ENCODE peak calls at places on chromosomes 5 and 9, in four cellular contexts. C, F, S and M are unnamed samples. For H3K27me3, the result is how much of the 10 kb centered on the place peaks cover.

GRCh38 chr5:176817369-176817841 is 7.0 kb downstream of the UNC5A start:
- DNase-seq in S (no peak), C (no peak), F (no peak), M (no peak)

GRCh38 chr5:141611289-141611688 is 7.5 kb downstream of the DIAPH1 start:
- DNase-seq in F (no peak), S (no peak), C (no peak), M (no peak)

GRCh38 chr9:125700791-125701190 is 6.2 kb downstream of the MAPKAP1 start:
- DNase-seq in S (no peak), C (no peak), F (no peak), M (peak)

GRCh38 chr5:1007221-1007680 is 1.4 kb upstream of the NKD2 start:
- DNase-seq in S (peak), F (no peak), C (no peak), M (no peak)

GRCh38 chr5:96977228-96977627 is 41.3 kb downstream of the LNPEP start:
- DNase-seq in F (no peak), S (no peak), C (no peak), M (no peak)

GRCh38 chr9:38368731-38369130 is 23.8 kb upstream of the ALDH1B1 start:
- DNase-seq in C (no peak), F (no peak), S (no peak), M (no peak)

GRCh38 chr5:171755354-171755821 is 30.2 kb upstream of the SMIM23 start:
- DNase-seq in C (no peak), F (no peak), S (no peak), M (no peak)

GRCh38 chr5:72015103-72015548 is 92.1 kb upstream of the MAP1B start:
- DNase-seq in S (peak), F (no peak), C (peak), M (no peak)

GRCh38 chr9:16921855-16922254 is 51.4 kb upstream of the BNC2 start:
- DNase-seq in S (no peak), F (no peak), C (no peak), M (no peak)

GRCh38 chr5:56282951-56283350 is 49.8 kb upstream of the ANKRD55 start:
- DNase-seq in C (no peak), S (no peak), F (no peak), M (no peak)

GRCh38 chr9:4640027-4640426 is 22.1 kb upstream of the PLPP6 start:
- DNase-seq in S (no peak), F (peak), C (no peak), M (no peak)

GRCh38 chr9:69314547-69314946 is 10.5 kb upstream of the ENTREP1 start:
- DNase-seq in S (no peak), F (no peak), C (no peak), M (no peak)

GRCh38 chr9:9881692-9882091 is 731.1 kb downstream of the PTPRD start:
- DNase-seq in S (no peak), F (no peak), C (no peak), M (no peak)

GRCh38 chr5:150442699-150443080 is 6.8 kb downstream of the RPS14 start:
- DNase-seq in C (no peak), S (no peak), F (no peak), M (no peak)

GRCh38 chr5:167304834-167305469 is 986.5 kb upstream of the WWC1 start:
- DNase-seq in F (no peak), S (no peak), C (no peak), M (no peak)

GRCh38 chr5:163445345-163445744 is 8.0 kb downstream of the CCNG1 start:
- DNase-seq in C (no peak), S (no peak), F (no peak), M (no peak)

GRCh38 chr9:111925784-111926183 is 29.2 kb downstream of the UGCG start:
- DNase-seq in F (no peak), C (no peak), S (no peak), M (no peak)

GRCh38 chr9:115025721-115026120 is 92.2 kb downstream of the TNC start:
- DNase-seq in C (no peak), F (no peak), S (no peak), M (no peak)

GRCh38 chr5:169636477-169637084 is 494 bp upstream of the DOCK2 start:
- DNase-seq in F (no peak), S (no peak), C (no peak), M (no peak)

GRCh38 chr9:131292937-131293336 is 3.4 kb downstream of the PLPP7 start:
- DNase-seq in C (no peak), S (no peak), F (no peak), M (no peak)

GRCh38 chr9:131270171-131271015 is 5.9 kb downstream of the FAM78A start:
- DNase-seq in C (peak), F (no peak), S (no peak), M (peak)

GRCh38 chr5:4480528-4481404 is 659.4 kb upstream of the ADAMTS16 start:
- DNase-seq in F (no peak), S (no peak), C (no peak), M (no peak)

GRCh38 chr5:124734574-124735168 is 11.8 kb downstream of the ZNF608 start:
- DNase-seq in S (no peak), F (no peak), C (no peak), M (no peak)

GRCh38 chr5:26578002-26578401 is 460.4 kb downstream of the CDH9 start:
- DNase-seq in C (no peak), S (no peak), F (no peak), M (no peak)

GRCh38 chr5:76469656-76470290 is 66.7 kb downstream of the IQGAP2 start:
- DNase-seq in C (no peak), F (no peak), S (no peak), M (no peak)

GRCh38 chr5:180593446-180594206 is 2.3 kb upstream of the SCGB3A1 start:
- DNase-seq in F (no peak), S (no peak), C (no peak), M (no peak)

GRCh38 chr9:14780251-14780650 is 57.7 kb upstream of the CER1 start:
- DNase-seq in S (no peak), F (no peak), C (peak), M (no peak)

GRCh38 chr5:4295663-4296339 is 700.2 kb downstream of the IRX1 start:
- DNase-seq in F (no peak), S (no peak), C (no peak), M (no peak)

GRCh38 chr9:125805057-125805456 is 57.9 kb downstream of the PBX3 start:
- DNase-seq in S (no peak), F (no peak), C (no peak), M (no peak)

GRCh38 chr9:72577212-72577753 is 55.9 kb downstream of the TMC1 start:
- DNase-seq in C (no peak), F (no peak), S (no peak), M (no peak)

GRCh38 chr5:76947064-76947463 is 5.8 kb upstream of the CRHBP start:
- DNase-seq in C (no peak), S (no peak), F (no peak), M (no peak)

GRCh38 chr5:40914835-40915234 is 5.5 kb downstream of the C7 start:
- DNase-seq in S (no peak), F (no peak), C (no peak), M (no peak)

GRCh38 chr5:30600892-30601291 is 592.6 kb upstream of the CDH6 start:
- DNase-seq in F (no peak), C (no peak), S (no peak), M (no peak)

GRCh38 chr5:176662371-176663333 is 15.4 kb downstream of the TSPAN17 start:
- DNase-seq in C (no peak), S (no peak), F (no peak), M (no peak)

DNA sequence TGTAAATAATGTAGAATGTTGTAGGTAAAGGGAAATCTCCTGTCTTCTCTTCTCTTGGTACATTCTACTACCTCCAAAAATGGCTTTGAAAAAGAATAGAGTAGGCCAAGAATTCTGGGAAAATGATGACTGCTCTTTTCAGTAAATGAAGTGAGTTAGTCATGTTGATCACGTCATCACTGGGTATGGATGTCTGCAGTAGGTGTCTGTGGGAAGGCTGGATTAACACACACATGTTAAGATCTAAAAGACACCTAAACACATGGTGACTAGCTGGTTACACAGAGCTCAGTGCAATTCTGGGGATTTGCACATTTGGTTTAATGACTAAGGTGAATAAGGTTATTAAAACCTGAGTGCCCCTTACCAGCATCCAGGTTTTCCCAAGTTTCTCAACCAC is 161.5 kb downstream of the CEP120 start:
- DNase-seq in C (no peak), S (no peak), F (no peak), M (no peak)
- H3K4me3 ChIP-seq in C (no peak), S (no peak), F (no peak), M (no peak)

GRCh38 chr5:179345429-179346321 is at the start of gene ADAMTS2:
- DNase-seq in F (no peak), C (peak), S (peak), M (no peak)

GRCh38 chr5:179348011-179348530 is 2.8 kb upstream of the ADAMTS2 start:
- DNase-seq in C (no peak), F (no peak), S (no peak), M (no peak)

GRCh38 chr5:179347581-179347980 is 2.3 kb upstream of the ADAMTS2 start:
- DNase-seq in F (no peak), C (no peak), S (no peak), M (no peak)

GRCh38 chr5:179346401-179346800 is 1.1 kb upstream of the ADAMTS2 start:
- DNase-seq in F (no peak), C (no peak), S (no peak), M (no peak)

GRCh38 chr5:179346875-179347274 is 1.6 kb upstream of the ADAMTS2 start:
- DNase-seq in F (no peak), S (no peak), C (no peak), M (no peak)
- H3K27me3 ChIP-seq in F (under half), S (under half), C (under half), M (under half)

DNA sequence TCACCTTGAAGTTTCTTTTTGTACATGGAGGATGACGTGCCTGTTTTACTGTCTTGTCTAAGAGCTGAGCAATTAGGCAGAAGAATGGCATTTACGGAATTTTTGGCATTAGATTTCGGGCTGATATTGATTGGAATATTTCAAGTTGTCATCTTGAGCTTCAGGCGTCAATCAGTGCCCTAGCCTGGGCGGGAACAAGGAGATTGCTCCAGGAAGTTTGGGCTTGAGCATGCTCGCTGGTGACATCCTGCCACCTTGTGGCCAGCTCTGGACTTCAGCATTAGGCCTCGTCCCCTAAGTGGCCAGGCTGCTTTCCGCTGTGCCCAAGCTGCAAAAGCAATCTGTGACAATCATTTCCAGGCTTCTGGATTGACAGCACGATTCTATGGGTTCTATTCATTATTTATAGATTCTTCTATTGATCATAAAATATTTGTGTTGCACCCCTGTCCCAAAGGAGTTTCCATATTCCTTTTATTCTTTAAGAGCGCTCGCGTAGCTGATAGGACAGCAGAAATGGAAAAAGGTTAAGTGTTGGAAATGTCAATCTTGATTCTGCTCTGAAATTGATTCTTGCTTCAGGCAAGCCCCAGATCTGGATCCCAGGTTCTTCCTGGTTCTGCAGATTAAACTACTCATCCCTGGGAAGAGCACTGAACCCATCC is 79.3 kb downstream of the SLC28A3 start:
- DNase-seq in S (peak), F (no peak), C (peak), M (peak)
- H3K4me3 ChIP-seq in S (no peak), F (no peak), C (peak), M (no peak)

GRCh38 chr9:129737479-129738269 is 15.2 kb downstream of the PTGES start:
- DNase-seq in S (peak), F (peak), C (peak), M (peak)
- H3K27me3 ChIP-seq in S (under half), F (under half), C (under half), M (under half)

GRCh38 chr5:147177125-147177840 is 57.5 kb upstream of the STK32A start:
- DNase-seq in F (no peak), C (no peak), S (no peak), M (no peak)
- H3K4me3 ChIP-seq in F (no peak), C (no peak), S (no peak), M (no peak)

GRCh38 chr5:11905209-11905608 is 963 bp upstream of the CTNND2 start:
- DNase-seq in F (no peak), C (no peak), S (no peak), M (no peak)
- H3K27me3 ChIP-seq in F (under half), C (under half), S (under half), M (under half)

GRCh38 chr9:136131629-136132499 is 13.2 kb upstream of the TMEM250 start:
- DNase-seq in C (no peak), F (no peak), S (no peak), M (no peak)

GRCh38 chr9:136135326-136136126 is 16.9 kb upstream of the TMEM250 start:
- DNase-seq in C (no peak), S (no peak), F (no peak), M (no peak)

GRCh38 chr9:136132500-136133050 is 13.9 kb upstream of the TMEM250 start:
- DNase-seq in F (no peak), S (no peak), C (no peak), M (no peak)

GRCh38 chr9:136133959-136134484 is 15.3 kb upstream of the TMEM250 start:
- DNase-seq in S (no peak), F (no peak), C (no peak), M (no peak)

DNA sequence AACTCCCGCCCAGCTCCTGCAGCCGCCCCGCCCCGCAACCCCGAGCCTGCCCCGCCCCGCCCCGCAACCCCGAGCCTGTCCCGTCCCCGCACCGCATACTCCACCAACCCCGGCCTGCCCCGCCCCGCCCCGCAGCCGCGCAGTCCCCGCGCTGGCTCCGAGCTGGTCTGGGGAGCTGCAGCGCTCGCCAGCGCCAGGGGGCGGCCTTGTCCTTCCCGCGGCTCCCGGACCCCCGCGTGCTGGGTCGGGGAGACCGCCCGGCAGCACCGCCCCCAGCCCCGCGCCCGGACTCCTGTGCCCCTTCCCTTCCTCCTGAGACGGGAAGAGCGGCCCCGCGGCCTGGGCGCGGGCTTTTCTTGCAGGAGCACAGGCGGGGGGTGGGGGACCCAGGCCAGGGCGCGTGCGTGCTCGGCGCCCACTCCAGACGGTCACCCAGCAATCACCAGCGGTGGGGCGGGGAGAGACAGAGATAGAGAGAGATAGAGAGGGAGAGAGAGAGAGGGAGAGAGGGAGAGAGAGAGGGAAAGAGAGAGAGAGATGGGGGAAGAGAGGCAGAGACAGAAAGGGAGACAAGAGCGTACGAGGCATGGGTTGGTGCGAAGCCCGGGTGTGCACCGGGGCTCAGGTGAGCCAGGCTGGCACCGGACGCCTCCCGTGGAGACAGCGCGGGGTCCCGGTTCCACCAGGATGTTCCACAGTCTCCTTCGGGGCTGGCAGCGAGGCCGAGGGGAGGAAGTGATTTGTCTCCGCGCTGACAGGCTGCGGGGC is 14.7 kb upstream of the TMEM250 start:
- DNase-seq in S (no peak), F (no peak), C (no peak), M (no peak)
- H3K4me3 ChIP-seq in S (no peak), F (peak), C (peak), M (no peak)

GRCh38 chr5:108641596-108641995 is 106.1 kb upstream of the FER start:
- DNase-seq in F (no peak), C (no peak), S (no peak), M (no peak)
- H3K27me3 ChIP-seq in F (under half), C (under half), S (under half), M (under half)

DNA sequence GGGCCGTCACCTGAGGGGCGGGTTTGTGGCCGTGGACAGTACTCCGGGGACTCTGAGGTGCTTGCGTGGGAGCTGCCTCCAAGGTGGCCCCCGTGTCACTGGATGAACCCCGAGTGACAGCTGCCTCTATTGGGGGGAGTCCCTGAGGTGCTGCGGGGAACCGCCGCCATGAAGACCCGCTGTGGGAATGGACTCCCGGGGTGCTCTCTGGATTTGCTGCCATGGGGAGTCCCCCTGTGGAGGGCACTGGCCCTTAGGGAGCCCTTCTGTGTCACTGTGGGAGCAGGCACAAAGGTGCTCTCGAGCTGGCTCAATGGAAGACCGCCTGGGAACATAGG is 100.2 kb upstream of the CCL21 start:
- DNase-seq in C (no peak), F (no peak), S (no peak), M (no peak)
- H3K4me3 ChIP-seq in C (no peak), F (no peak), S (no peak), M (no peak)